ENCODE peak calls at places on chromosome 10, in six cellular contexts. G is tibial nerve, U is right cardiac atrium, O is GM12878, A is mammary epithelial cell, D is AG04450. P is an unnamed sample.

GRCh38 chr10:77597560-77597959 is 40.0 kb downstream of the KCNMA1 start:
- DNase-seq in G (no peak), U (no peak), O (no peak), A (no peak), D (no peak), P (no peak)

GRCh38 chr10:37728830-37729229 is 128.6 kb downstream of the ZNF248 start:
- DNase-seq in G (no peak), U (no peak), O (no peak), A (no peak), D (no peak), P (no peak)

GRCh38 chr10:110561292-110561691 is 6.2 kb upstream of the SMC3 start:
- DNase-seq in G (no peak), U (no peak), O (no peak), A (no peak), D (no peak), P (no peak)

GRCh38 chr10:60367014-60367413 is 22.7 kb downstream of the ANK3 start:
- DNase-seq in G (no peak), U (no peak), O (no peak), A (no peak), D (no peak), P (no peak)

GRCh38 chr10:33507662-33508425 is 173.4 kb upstream of the NRP1 start:
- DNase-seq in G (no peak), U (no peak), O (no peak), A (no peak), D (no peak), P (no peak)

GRCh38 chr10:119001717-119002500 is 27.6 kb upstream of the NANOS1 start:
- DNase-seq in G (no peak), U (no peak), O (no peak), A (no peak), D (no peak), P (no peak)

GRCh38 chr10:67788028-67788886 is 49.7 kb downstream of the DNAJC12 start:
- DNase-seq in G (peak), U (peak), O (no peak), A (no peak), D (no peak), P (peak)

GRCh38 chr10:70756710-70757360 is 28.3 kb downstream of the TBATA start:
- DNase-seq in G (no peak), U (no peak), O (no peak), A (peak), D (no peak), P (no peak)

GRCh38 chr10:112919721-112920120 is 30.3 kb upstream of the TCF7L2 start:
- DNase-seq in G (no peak), U (no peak), O (no peak), A (peak), D (no peak), P (no peak)

GRCh38 chr10:12966067-12966466 is 35.4 kb downstream of the CCDC3 start:
- DNase-seq in G (no peak), U (no peak), O (no peak), A (no peak), D (no peak), P (no peak)

GRCh38 chr10:14782691-14783363 is 8.1 kb upstream of the FAM107B start:
- DNase-seq in G (no peak), U (no peak), O (no peak), A (peak), D (no peak), P (no peak)

GRCh38 chr10:28508304-28508925 is 24.5 kb upstream of the WAC start:
- DNase-seq in G (no peak), U (no peak), O (no peak), A (no peak), D (no peak), P (no peak)

GRCh38 chr10:117938104-117938503 is 108.6 kb downstream of the RAB11FIP2 start:
- DNase-seq in G (no peak), U (no peak), O (no peak), A (no peak), D (no peak), P (no peak)

GRCh38 chr10:71127019-71127534 is 85.3 kb upstream of the UNC5B start:
- DNase-seq in G (no peak), U (no peak), O (no peak), A (no peak), D (no peak), P (no peak)

GRCh38 chr10:104099274-104099673 is 13.6 kb upstream of the COL17A1 start:
- DNase-seq in G (no peak), U (no peak), O (no peak), A (no peak), D (no peak), P (no peak)
- H3K4me3 ChIP-seq in G (no peak), U (no peak), O (no peak), A (no peak), D (no peak), P (no peak)

GRCh38 chr10:132670546-132670945 is 115.4 kb downstream of the NKX6-2 start:
- DNase-seq in G (no peak), U (no peak), O (no peak), A (no peak), D (no peak), P (no peak)

GRCh38 chr10:132666733-132667612 is 119.0 kb downstream of the NKX6-2 start:
- DNase-seq in G (no peak), U (no peak), O (no peak), A (no peak), D (no peak), P (no peak)

GRCh38 chr10:132669208-132669861 is 116.6 kb downstream of the NKX6-2 start:
- DNase-seq in G (no peak), U (no peak), O (no peak), A (no peak), D (no peak), P (no peak)

GRCh38 chr10:132665946-132666732 is 119.8 kb downstream of the NKX6-2 start:
- DNase-seq in G (no peak), U (no peak), O (no peak), A (peak), D (peak), P (no peak)

GRCh38 chr10:132667613-132668394 is 118.1 kb downstream of the NKX6-2 start:
- DNase-seq in G (no peak), U (no peak), O (no peak), A (no peak), D (peak), P (no peak)
- H3K4me3 ChIP-seq in G (no peak), U (no peak), O (no peak), A (no peak), D (peak), P (no peak)

GRCh38 chr10:116708386-116708785 is 34.0 kb downstream of the HSPA12A start:
- DNase-seq in G (no peak), U (no peak), O (no peak), A (peak), D (peak), P (no peak)

GRCh38 chr10:116708877-116709276 is 33.5 kb downstream of the HSPA12A start:
- DNase-seq in G (no peak), U (no peak), O (no peak), A (no peak), D (no peak), P (no peak)

GRCh38 chr10:116710021-116710420 is 32.3 kb downstream of the HSPA12A start:
- DNase-seq in G (no peak), U (no peak), O (no peak), A (no peak), D (no peak), P (no peak)

GRCh38 chr10:116706281-116706680 is 36.1 kb downstream of the HSPA12A start:
- DNase-seq in G (no peak), U (no peak), O (no peak), A (no peak), D (no peak), P (no peak)

GRCh38 chr10:116707981-116708380 is 34.4 kb downstream of the HSPA12A start:
- DNase-seq in G (no peak), U (no peak), O (no peak), A (no peak), D (no peak), P (no peak)
- H3K4me3 ChIP-seq in G (no peak), U (no peak), O (no peak), A (no peak), D (no peak), P (no peak)

GRCh38 chr10:124093076-124093773 is at the start of gene CHST15:
- DNase-seq in G (no peak), U (peak), O (no peak), A (peak), D (no peak), P (peak)

GRCh38 chr10:124090630-124091209 is 2.7 kb downstream of the CHST15 start:
- DNase-seq in G (no peak), U (no peak), O (no peak), A (peak), D (no peak), P (no peak)

GRCh38 chr10:124089859-124090258 is 3.5 kb downstream of the CHST15 start:
- DNase-seq in G (no peak), U (no peak), O (no peak), A (no peak), D (no peak), P (no peak)

GRCh38 chr10:124092270-124093075 is 925 bp downstream of the CHST15 start:
- DNase-seq in G (no peak), U (peak), O (no peak), A (peak), D (no peak), P (peak)

DNA sequence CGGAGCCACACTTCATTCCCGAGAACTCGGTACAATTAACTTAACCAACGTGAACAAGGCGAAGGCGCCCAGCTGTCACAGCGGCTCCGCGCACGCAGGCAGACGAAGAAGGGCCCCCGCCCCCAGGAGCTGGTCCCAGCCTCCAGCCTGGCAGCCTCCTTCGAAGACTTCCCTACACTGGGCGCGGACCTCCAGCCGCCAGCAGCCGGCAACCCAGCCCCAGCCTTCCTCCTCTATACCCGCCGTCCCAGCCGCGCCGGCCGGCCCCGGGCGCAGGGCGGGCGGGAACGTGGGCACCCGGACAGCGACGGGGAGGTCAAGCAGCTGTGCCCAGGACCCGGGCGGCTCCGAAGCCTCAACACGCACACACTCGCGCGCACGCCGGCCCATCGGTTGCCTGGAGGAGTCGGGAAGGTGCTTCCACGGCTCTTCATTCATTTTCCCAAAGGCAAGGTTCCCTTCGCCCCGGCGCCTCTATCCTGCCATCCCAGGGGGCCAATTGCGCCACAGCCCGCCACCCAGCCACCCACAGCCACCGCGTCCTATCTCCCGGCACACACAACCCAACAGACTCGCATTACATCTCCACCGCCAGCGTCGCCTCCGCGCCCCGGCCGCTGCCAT is 1.6 kb downstream of the CHST15 start:
- DNase-seq in G (no peak), U (peak), O (no peak), A (peak), D (no peak), P (no peak)
- H3K4me3 ChIP-seq in G (peak), U (peak), O (no peak), A (peak), D (peak), P (no peak)

GRCh38 chr10:132586731-132587130 is 49.1 kb downstream of the INPP5A start:
- DNase-seq in G (no peak), U (no peak), O (no peak), A (no peak), D (no peak), P (no peak)
- H3K4me3 ChIP-seq in G (no peak), U (no peak), O (no peak), A (no peak), D (no peak), P (no peak)

DNA sequence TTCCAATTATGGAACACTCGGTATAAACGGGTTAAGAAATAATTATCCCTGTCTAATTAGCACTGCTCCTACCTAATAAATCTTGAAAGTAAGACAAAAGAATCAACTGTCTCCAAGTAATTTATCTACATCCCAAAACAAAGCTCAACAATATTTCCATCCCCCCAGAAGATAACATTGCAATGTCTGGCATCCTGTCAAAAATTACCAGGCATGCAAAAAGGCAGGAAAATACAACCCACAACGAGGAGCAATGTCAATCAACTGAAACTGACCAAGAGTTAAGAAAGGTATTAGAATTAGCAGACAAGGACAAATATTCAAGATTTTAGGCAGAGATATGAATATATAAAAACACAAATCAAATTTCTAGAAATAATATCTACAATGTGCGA is 84.5 kb upstream of the SVIL start:
- DNase-seq in G (no peak), U (no peak), O (no peak), A (no peak), D (no peak), P (no peak)
- H3K4me3 ChIP-seq in G (no peak), U (no peak), O (no peak), A (no peak), D (no peak), P (no peak)

P was measured in GM06990.